ENCODE peak calls at places on chromosomes 7 and 10, in seven cellular contexts. G is retinal pigment epithelial cell, M is kidney, H is foreskin fibroblast, L is tibial artery, S is IMR-90, K is adrenal gland. B is an unnamed sample.

GRCh38 chr7:100516135-100516812 is 22.7 kb upstream of the AGFG2 start:
- DNase-seq in L (peak), M (no peak), S (peak), H (peak), G (no peak), K (peak), B (no peak)

GRCh38 chr7:123966936-123967335 is 41.9 kb downstream of the SPAM1 start:
- DNase-seq in G (no peak), S (no peak), L (no peak), K (no peak), M (no peak), H (no peak), B (no peak)

GRCh38 chr10:97572214-97572989 is at the start of gene ANKRD2:
- DNase-seq in M (peak), L (peak), S (peak), H (peak), K (peak), G (no peak), B (peak)

GRCh38 chr10:14772399-14772798 is 2.3 kb downstream of the FAM107B start:
- DNase-seq in K (no peak), H (no peak), L (no peak), S (no peak), G (no peak), M (no peak), B (no peak)

GRCh38 chr7:38545977-38546376 is 85.2 kb downstream of the AMPH start:
- DNase-seq in M (no peak), L (no peak), G (no peak), S (no peak), K (no peak), H (no peak), B (no peak)

GRCh38 chr10:116490028-116490662 is 55.6 kb upstream of the PNLIP start:
- DNase-seq in K (no peak), L (no peak), M (no peak), G (no peak), H (peak), S (peak), B (no peak)

GRCh38 chr7:20220824-20221547 is 3.8 kb upstream of the MACC1 start:
- DNase-seq in M (no peak), S (peak), K (peak), G (no peak), H (peak), L (no peak), B (no peak)

GRCh38 chr10:127354992-127355391 is 158.6 kb upstream of the INSYN2A start:
- DNase-seq in H (no peak), L (no peak), S (no peak), G (no peak), K (no peak), M (no peak), B (no peak)

GRCh38 chr7:21543528-21544302 is 876 bp downstream of the DNAH11 start:
- DNase-seq in L (no peak), M (no peak), H (peak), K (no peak), G (no peak), S (no peak), B (no peak)

GRCh38 chr7:1024876-1025746 is 19.2 kb upstream of the GPR146 start:
- DNase-seq in L (no peak), S (no peak), H (no peak), K (no peak), M (peak), G (no peak), B (no peak)

GRCh38 chr10:49109669-49110335 is 5.5 kb downstream of the VSTM4 start:
- DNase-seq in M (peak), K (peak), G (no peak), H (no peak), L (peak), S (peak), B (no peak)

GRCh38 chr10:96984512-96985225 is 152.6 kb downstream of the LCOR start:
- DNase-seq in M (no peak), K (no peak), S (no peak), H (no peak), L (no peak), G (no peak), B (no peak)

GRCh38 chr7:30975257-30975899 is 11.6 kb downstream of the GHRHR start:
- DNase-seq in M (no peak), S (no peak), H (no peak), G (no peak), L (no peak), K (no peak), B (no peak)

GRCh38 chr7:129739427-129739826 is 127.9 kb downstream of the NRF1 start:
- DNase-seq in G (peak), M (no peak), L (no peak), S (peak), K (peak), H (peak), B (peak)

GRCh38 chr10:92640110-92640509 is 47.2 kb downstream of the KIF11 start:
- DNase-seq in L (no peak), K (peak), G (no peak), M (no peak), H (peak), S (peak), B (peak)

GRCh38 chr10:101228682-101229274 is 485 bp downstream of the LBX1 start:
- DNase-seq in S (no peak), L (no peak), K (no peak), G (no peak), M (no peak), H (no peak), B (no peak)

GRCh38 chr7:149690688-149691446 is 82.5 kb downstream of the ZNF467 start:
- DNase-seq in H (peak), M (peak), K (peak), L (no peak), G (no peak), S (peak), B (peak)

GRCh38 chr7:102279537-102280400 is 6.9 kb upstream of the SH2B2 start:
- DNase-seq in H (no peak), L (no peak), M (no peak), S (peak), K (peak), G (no peak), B (no peak)

GRCh38 chr7:143257501-143257900 is 5.7 kb upstream of the GSTK1 start:
- DNase-seq in K (no peak), G (no peak), S (no peak), L (no peak), M (no peak), H (no peak), B (no peak)

DNA sequence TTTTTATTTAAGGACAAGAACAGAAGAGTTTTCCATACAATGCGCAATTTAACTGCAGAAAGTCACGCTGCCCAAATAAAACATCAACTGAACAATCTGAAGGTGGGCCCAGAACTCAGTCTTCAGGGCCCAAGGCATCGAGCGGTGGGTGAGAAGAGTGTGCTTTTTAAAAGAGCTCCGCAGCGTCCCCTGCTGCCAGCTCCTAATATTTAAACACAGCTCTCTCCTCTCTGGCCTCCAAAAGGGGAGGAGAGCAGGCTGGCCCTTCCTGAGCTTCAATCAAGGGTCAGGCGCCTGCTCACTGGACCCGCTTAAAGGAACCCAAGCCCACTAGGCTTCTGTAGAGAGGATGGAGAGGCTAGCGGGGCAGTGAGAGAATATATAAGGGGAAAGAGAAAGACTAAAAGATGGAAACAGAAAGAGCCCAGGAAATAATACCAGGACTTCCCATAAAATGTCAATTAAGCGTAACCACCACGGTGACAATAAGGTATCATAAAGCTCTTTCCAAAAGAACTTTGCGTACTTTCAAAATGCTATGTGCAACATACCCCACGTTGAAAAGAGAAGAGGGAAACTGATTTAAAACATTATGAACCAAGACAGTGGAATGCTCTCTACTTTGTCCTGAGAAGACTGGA is 2.8 kb downstream of the FAM53B start:
- DNase-seq in H (peak), K (peak), G (no peak), S (peak), L (peak), M (peak), B (no peak)
- H3K4me3 ChIP-seq in H (no peak), K (no peak), G (no peak), S (no peak), L (peak), M (peak), B (no peak)

GRCh38 chr10:68982389-68982788 is 6.2 kb upstream of the KIFBP start:
- DNase-seq in G (no peak), H (no peak), M (no peak), L (no peak), K (no peak), S (no peak), B (no peak)

DNA sequence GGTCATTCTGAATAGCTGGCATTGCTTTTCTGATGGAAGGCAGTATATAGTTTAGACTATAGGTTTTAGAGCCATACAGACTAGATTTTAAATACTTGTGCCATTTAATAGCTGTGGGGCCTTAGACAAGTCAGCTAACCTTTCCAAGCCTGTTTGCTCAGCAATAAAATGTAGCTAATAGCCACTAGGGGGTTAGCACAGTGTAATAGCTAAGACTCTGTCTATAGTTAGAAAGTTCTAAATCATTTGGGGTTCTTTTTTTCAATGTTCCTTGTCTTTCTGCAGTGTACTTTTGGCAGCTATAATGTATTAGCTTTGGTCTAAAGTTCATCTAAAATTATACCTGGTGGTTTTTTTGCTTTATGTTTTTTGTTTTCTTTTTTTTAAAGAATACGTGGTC is 7.5 kb upstream of the KIFBP start:
- DNase-seq in G (no peak), K (no peak), S (no peak), L (no peak), H (no peak), M (no peak), B (no peak)
- TF ChIP-seq CTCF in G (peak), K (peak), S (peak), L (peak), H (peak), M (no peak), B (peak)

DNA sequence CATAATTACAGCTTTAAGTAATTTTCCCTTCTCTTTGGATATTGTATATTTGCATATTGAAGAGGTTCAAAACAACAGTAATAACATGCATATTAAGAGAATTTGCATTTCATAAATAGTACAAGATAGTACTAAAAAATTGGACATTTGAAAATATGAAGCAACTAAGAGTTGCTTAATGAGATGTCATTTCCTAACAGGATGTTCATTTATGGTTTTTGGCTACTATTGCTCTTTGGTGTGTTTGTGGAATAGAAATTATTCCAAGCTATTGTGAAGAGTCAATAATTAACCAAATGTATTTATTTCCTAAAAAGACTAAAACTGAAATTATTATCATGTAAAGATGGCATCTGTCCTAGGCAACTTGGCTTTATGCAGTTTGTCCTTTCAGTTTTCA is 4.1 kb upstream of the SGCE start:
- DNase-seq in K (no peak), H (no peak), S (no peak), M (no peak), L (no peak), G (no peak), B (no peak)
- H3K4me3 ChIP-seq in K (no peak), H (no peak), S (no peak), M (no peak), L (no peak), G (no peak), B (no peak)

DNA sequence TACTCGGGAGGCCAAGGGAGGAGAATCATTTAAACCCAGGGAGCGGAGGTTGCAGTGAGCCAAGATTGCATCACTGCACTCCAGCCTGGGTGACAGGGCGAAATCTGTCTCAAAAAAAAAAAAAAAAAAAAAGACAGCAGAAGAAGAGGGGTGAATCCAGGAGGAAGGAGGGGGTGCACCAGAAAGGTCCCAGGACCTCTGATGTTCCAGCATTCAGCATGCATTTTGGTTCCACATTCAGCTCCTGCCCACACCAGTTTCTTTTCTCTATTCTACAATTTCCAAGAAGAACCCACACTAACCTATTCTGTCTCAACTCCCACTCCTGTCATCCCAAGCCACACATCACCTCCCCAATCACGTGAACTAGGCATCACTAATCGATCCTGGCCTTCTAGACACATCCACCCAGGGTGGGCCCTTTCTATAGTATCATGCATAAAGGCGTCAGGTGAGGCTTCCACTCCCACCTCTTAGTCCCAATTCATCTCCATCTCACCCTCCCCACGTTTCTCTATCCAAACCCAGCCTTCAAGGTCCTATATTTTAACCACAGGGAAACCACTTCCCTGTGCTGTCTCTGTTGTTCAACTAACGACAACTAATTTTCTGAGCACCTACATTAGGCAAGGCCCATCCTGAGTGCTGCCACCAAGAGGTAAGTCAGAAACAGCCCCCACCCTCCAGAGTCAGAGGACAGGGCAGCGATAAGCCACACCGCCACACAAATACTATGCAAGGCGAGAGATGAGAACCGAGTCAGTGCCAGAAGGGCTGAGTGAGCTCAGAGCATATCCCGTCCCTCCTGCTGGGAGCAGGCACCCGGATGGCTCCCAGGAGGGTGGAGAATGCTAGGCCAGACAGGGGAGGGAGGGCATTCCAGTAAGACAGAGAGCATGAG is 2.2 kb downstream of the ANXA11 start:
- DNase-seq in L (peak), H (peak), K (peak), S (peak), M (peak), G (peak), B (peak)
- TF ChIP-seq CTCF in L (no peak), H (peak), K (no peak), S (peak), M (peak), G (peak), B (peak)

B was measured in LNCaP clone FGC.